ENCODE peak calls at places on chromosomes 5 and 9, in four cellular contexts. W, L, F and O are unnamed samples.

GRCh38 chr9:13174906-13175639 is 104.4 kb downstream of the MPDZ start:
- DNase-seq in L (no peak), W (no peak), F (no peak), O (no peak)

GRCh38 chr5:15834596-15835245 is 334.7 kb downstream of the FBXL7 start:
- DNase-seq in L (peak; percentile 89), F (peak; percentile 37), W (peak; percentile 65), O (no peak)

GRCh38 chr9:27094640-27095039 is 14.4 kb upstream of the TEK start:
- DNase-seq in W (no peak), F (no peak), L (peak; percentile 78), O (no peak)

GRCh38 chr5:9774472-9775079 is 144.4 kb upstream of the TAS2R1 start:
- DNase-seq in F (peak; percentile 58), W (no peak), L (peak; percentile 86), O (no peak)

GRCh38 chr9:35852876-35853865 is 17.0 kb downstream of the OR13J1 start:
- DNase-seq in W (no peak), L (no peak), F (no peak), O (no peak)

GRCh38 chr9:132609829-132610228 is 27.4 kb downstream of the BARHL1 start:
- DNase-seq in L (peak; percentile 96), F (peak; percentile 60), W (no peak), O (no peak)

GRCh38 chr5:58944221-58944620 is 361.3 kb downstream of the RAB3C start:
- DNase-seq in W (no peak), F (no peak), L (peak; percentile 42), O (no peak)

GRCh38 chr5:133909584-133909983 is 58.8 kb downstream of the C5orf15 start:
- DNase-seq in F (no peak), L (no peak), W (no peak), O (no peak)

GRCh38 chr5:83956386-83956785 is 235.7 kb upstream of the HAPLN1 start:
- DNase-seq in W (no peak), F (no peak), L (peak; percentile 12), O (no peak)

GRCh38 chr5:151684690-151685361 is 1.9 kb downstream of the SPARC start:
- DNase-seq in W (no peak), L (peak; percentile 98), F (peak; percentile 94), O (no peak)

GRCh38 chr5:117497626-117498025 is 923.0 kb upstream of the SEMA6A start:
- DNase-seq in L (no peak), W (no peak), F (no peak), O (no peak)

GRCh38 chr5:96893342-96893741 is 17.0 kb downstream of the ERAP2 start:
- DNase-seq in W (no peak), F (peak; percentile 45), L (peak; percentile 67), O (no peak)

GRCh38 chr9:98168952-98169488 is 23.4 kb downstream of the CORO2A start:
- DNase-seq in W (no peak), F (peak; percentile 16), L (peak; percentile 22), O (peak; percentile 77)
- H3K4me3 ChIP-seq in W (no peak overlapping the region), F (no peak overlapping the region), L (no peak overlapping the region), O (no peak overlapping the region)

GRCh38 chr9:131097948-131098278 is 1.6 kb downstream of the AIF1L start:
- DNase-seq in W (no peak), F (no peak), L (no peak), O (no peak)
- H3K4me3 ChIP-seq in W (no peak overlapping the region), F (no peak overlapping the region), L (no peak overlapping the region), O (no peak overlapping the region)

GRCh38 chr9:88604836-88605499 is 70.0 kb downstream of the NXNL2 start:
- DNase-seq in W (no peak), L (peak; percentile 56), F (no peak), O (no peak)

DNA sequence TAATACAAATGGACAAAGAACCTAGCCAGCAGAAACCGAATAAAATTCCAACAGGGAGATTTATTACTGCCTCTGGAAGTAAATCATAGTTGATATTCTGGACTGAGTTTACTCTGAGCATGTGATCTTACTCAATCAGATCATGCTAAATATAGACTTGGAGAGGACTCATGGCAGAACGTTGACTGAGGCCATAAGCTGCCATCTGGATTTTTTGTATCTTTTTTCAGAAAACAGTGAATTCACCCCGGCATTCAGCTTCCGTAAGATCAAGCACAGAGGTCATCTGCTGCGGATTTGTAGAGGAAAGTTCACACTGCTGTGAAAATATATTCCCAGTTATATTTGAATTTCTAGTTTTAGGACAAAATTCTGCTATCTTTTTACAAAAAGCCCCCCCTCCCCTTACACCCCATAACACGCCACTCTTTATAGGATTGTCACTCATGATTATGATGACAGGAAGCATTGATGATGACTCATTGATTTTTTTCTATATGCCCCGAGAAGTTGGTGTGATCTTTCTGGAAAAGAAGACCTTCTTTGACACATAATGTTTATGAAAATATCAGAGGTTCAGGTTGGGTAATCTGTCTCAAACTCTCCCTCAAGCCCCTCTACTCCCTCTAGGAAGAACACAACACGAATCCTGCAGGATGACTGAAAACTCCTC is 70.7 kb downstream of the NXNL2 start:
- DNase-seq in W (no peak), L (peak; percentile 90), F (no peak), O (no peak)
- H3K4me3 ChIP-seq in W (no peak overlapping the region), L (no peak overlapping the region), F (no peak overlapping the region), O (no peak overlapping the region)

GRCh38 chr9:125312411-125312810 is 50.8 kb downstream of the GAPVD1 start:
- DNase-seq in F (no peak), L (no peak), W (no peak), O (no peak)

GRCh38 chr9:125323615-125324014 is 62.0 kb downstream of the GAPVD1 start:
- DNase-seq in F (peak; percentile 26), L (no peak), W (no peak), O (no peak)

DNA sequence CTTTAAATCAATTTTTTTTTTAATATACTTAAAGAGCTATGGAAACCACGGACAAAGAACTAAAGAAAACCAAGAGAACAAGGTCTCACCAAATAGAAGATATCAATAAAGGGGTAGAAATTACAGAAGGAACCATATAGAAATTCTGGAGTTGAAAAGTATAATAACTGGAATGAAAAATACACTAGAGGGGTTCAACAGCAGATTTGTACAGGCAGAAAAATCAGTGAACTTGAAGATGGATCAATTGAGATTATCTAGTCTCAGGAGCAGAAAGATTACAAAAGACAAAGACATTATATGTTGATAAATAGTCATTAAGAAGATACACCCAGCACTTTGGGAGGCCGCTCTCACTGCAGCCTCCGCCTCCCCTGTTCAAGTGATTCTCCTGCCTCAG is 56.1 kb downstream of the GAPVD1 start:
- DNase-seq in W (no peak), L (no peak), F (no peak), O (no peak)
- H3K4me3 ChIP-seq in W (no peak overlapping the region), L (no peak overlapping the region), F (no peak overlapping the region), O (no peak overlapping the region)

GRCh38 chr5:128402506-128402905 is 135.5 kb downstream of the FBN2 start:
- DNase-seq in L (no peak), W (no peak), F (no peak), O (no peak)
- H3K4me3 ChIP-seq in L (no peak overlapping the region), W (no peak overlapping the region), F (no peak overlapping the region), O (no peak overlapping the region)

GRCh38 chr9:114931407-114931806 is 1.0 kb upstream of the TNFSF8 start:
- DNase-seq in L (no peak), F (no peak), W (no peak), O (no peak)

GRCh38 chr9:114928092-114928491 is 2.3 kb downstream of the TNFSF8 start:
- DNase-seq in F (no peak), L (no peak), W (no peak), O (no peak)

GRCh38 chr9:114932502-114932901 is 2.1 kb upstream of the TNFSF8 start:
- DNase-seq in W (no peak), F (no peak), L (no peak), O (no peak)

GRCh38 chr9:114929166-114929565 is 1.2 kb downstream of the TNFSF8 start:
- DNase-seq in W (no peak), F (no peak), L (no peak), O (no peak)

GRCh38 chr9:114930063-114930812 is at the start of gene TNFSF8:
- DNase-seq in W (no peak), F (no peak), L (no peak), O (no peak)
- H3K4me3 ChIP-seq in W (no peak within 1 kb of the TSS), F (no peak within 1 kb of the TSS), L (no peak within 1 kb of the TSS), O (no peak within 1 kb of the TSS)

GRCh38 chr9:37342895-37343294 is 79.6 kb upstream of the GRHPR start:
- DNase-seq in F (no peak), L (no peak), W (no peak), O (peak; percentile 45)

GRCh38 chr9:37342493-37342892 is 80.0 kb upstream of the GRHPR start:
- DNase-seq in L (no peak), W (no peak), F (no peak), O (no peak)

GRCh38 chr9:37341704-37342103 is 80.8 kb upstream of the GRHPR start:
- DNase-seq in F (no peak), W (no peak), L (no peak), O (no peak)

GRCh38 chr9:37343724-37344123 is 78.8 kb upstream of the GRHPR start:
- DNase-seq in F (no peak), W (no peak), L (no peak), O (no peak)

GRCh38 chr9:37345038-37345437 is 77.5 kb upstream of the GRHPR start:
- DNase-seq in L (no peak), F (no peak), W (no peak), O (no peak)
- H3K4me3 ChIP-seq in L (no peak overlapping the region), F (no peak overlapping the region), W (no peak overlapping the region), O (no peak overlapping the region)

GRCh38 chr5:75512383-75513074 is 838 bp downstream of the POLK start:
- DNase-seq in F (no peak), L (peak; percentile 18), W (no peak), O (no peak)
- H3K4me3 ChIP-seq in F (peak overlapping the region; percentile 88), L (peak overlapping the region; percentile 49), W (peak overlapping the region; percentile 98), O (peak overlapping the region; percentile 64)